ENCODE peak calls at places on chromosomes 11 and 22, in seven cellular contexts. B, M, P, Q, A, N and C are unnamed samples.

GRCh38 chr11:27158763-27159679 is 118.4 kb downstream of the BBOX1 start:
- DNase-seq in P (no peak), A (peak), M (peak), Q (peak), B (no peak), N (peak), C (peak)

GRCh38 chr11:73995731-73996130 is 13.1 kb upstream of the UCP2 start:
- DNase-seq in P (no peak), M (no peak), Q (no peak), B (peak), N (no peak), A (no peak), C (peak)

GRCh38 chr22:28885939-28886338 is 2.6 kb downstream of the ZNRF3 start:
- DNase-seq in N (no peak), Q (no peak), P (no peak), A (no peak), B (no peak), M (no peak), C (no peak)

GRCh38 chr11:96155627-96156378 is 187.2 kb downstream of the MAML2 start:
- DNase-seq in Q (peak), A (peak), P (peak), B (no peak), N (peak), M (peak), C (no peak)

GRCh38 chr11:45471002-45471665 is 185.0 kb upstream of the SYT13 start:
- DNase-seq in Q (no peak), A (no peak), M (no peak), B (no peak), P (no peak), N (no peak), C (no peak)

GRCh38 chr11:69674267-69674885 is 777 bp downstream of the LTO1 start:
- DNase-seq in M (no peak), P (no peak), N (no peak), A (peak), B (no peak), Q (peak), C (no peak)

GRCh38 chr11:2086239-2087040 is 52.7 kb downstream of the IGF2 start:
- DNase-seq in Q (no peak), B (no peak), A (peak), M (peak), P (no peak), N (peak), C (no peak)

GRCh38 chr11:126332221-126332711 is 23.2 kb upstream of the ST3GAL4 start:
- DNase-seq in M (peak), A (peak), Q (peak), B (no peak), P (peak), N (no peak), C (no peak)

GRCh38 chr11:120185678-120186407 is 25.0 kb upstream of the OAF start:
- DNase-seq in A (no peak), M (peak), B (no peak), N (peak), Q (no peak), P (peak), C (no peak)

GRCh38 chr11:45737056-45737455 is 67.9 kb upstream of the SLC35C1 start:
- DNase-seq in N (no peak), M (no peak), B (no peak), Q (peak), P (no peak), A (no peak), C (no peak)

GRCh38 chr11:72584293-72584921 is 89.8 kb downstream of the PDE2A start:
- DNase-seq in P (peak), N (no peak), A (peak), Q (peak), B (peak), M (peak), C (no peak)

GRCh38 chr11:7548659-7549283 is 35.0 kb downstream of the PPFIBP2 start:
- DNase-seq in P (no peak), A (no peak), Q (no peak), M (no peak), B (peak), N (no peak), C (peak)

GRCh38 chr11:4495487-4495886 is 13.0 kb downstream of the OR52K1 start:
- DNase-seq in M (no peak), A (no peak), P (no peak), N (no peak), B (no peak), Q (no peak), C (no peak)

GRCh38 chr11:16356057-16356750 is at the start of gene SOX6:
- DNase-seq in Q (peak), P (no peak), A (no peak), B (no peak), M (no peak), N (no peak), C (no peak)

GRCh38 chr11:104968365-104968855 is at the start of gene CASP4:
- DNase-seq in B (peak), N (peak), A (no peak), Q (peak), M (no peak), P (no peak), C (no peak)

GRCh38 chr11:119356349-119357031 is 10.0 kb upstream of the MFRP start:
- DNase-seq in B (peak), M (peak), N (peak), Q (peak), A (peak), P (peak), C (peak)

GRCh38 chr11:115617767-115618166 is 113.6 kb upstream of the CADM1 start:
- DNase-seq in A (no peak), B (no peak), Q (no peak), N (no peak), P (no peak), M (no peak), C (no peak)

GRCh38 chr11:88410636-88411035 is 73.1 kb upstream of the CTSC start:
- DNase-seq in M (no peak), B (no peak), P (no peak), N (no peak), A (no peak), Q (no peak), C (no peak)

GRCh38 chr22:49230194-49230577 is 597.5 kb downstream of the BRD1 start:
- DNase-seq in B (no peak), Q (no peak), P (no peak), N (no peak), M (no peak), A (no peak), C (no peak)

GRCh38 chr11:134362192-134362901 is 30.6 kb downstream of the GLB1L2 start:
- DNase-seq in Q (no peak), B (no peak), M (peak), N (no peak), A (no peak), P (no peak), C (no peak)

GRCh38 chr11:9003573-9004309 is at the start of gene NRIP3:
- DNase-seq in Q (peak), P (peak), M (peak), N (peak), A (peak), B (peak), C (peak)

GRCh38 chr11:15291885-15292284 is 177.2 kb downstream of the INSC start:
- DNase-seq in A (no peak), P (peak), N (peak), M (peak), B (no peak), Q (no peak), C (no peak)

GRCh38 chr11:31582697-31583096 is 73.1 kb downstream of the ELP4 start:
- DNase-seq in M (no peak), A (no peak), P (no peak), N (no peak), B (no peak), Q (no peak), C (no peak)

GRCh38 chr11:132301465-132301864 is 931.0 kb downstream of the NTM start:
- DNase-seq in M (no peak), B (no peak), N (no peak), P (no peak), A (no peak), Q (no peak), C (no peak)

GRCh38 chr11:126163074-126163700 is 48.3 kb downstream of the RPUSD4 start:
- DNase-seq in B (no peak), N (no peak), P (no peak), Q (peak), M (no peak), A (peak), C (no peak)

GRCh38 chr11:11578542-11578941 is 43.3 kb downstream of the GALNT18 start:
- DNase-seq in Q (no peak), N (no peak), A (no peak), M (no peak), B (no peak), P (no peak), C (no peak)

GRCh38 chr11:47234669-47235075 is 13.9 kb downstream of the ACP2 start:
- DNase-seq in Q (no peak), M (peak), N (peak), A (no peak), B (peak), P (no peak), C (peak)

GRCh38 chr11:7072401-7073028 is 16.3 kb upstream of the RBMXL2 start:
- DNase-seq in N (no peak), Q (no peak), B (no peak), M (no peak), A (no peak), P (no peak), C (no peak)

GRCh38 chr22:35458547-35459422 is 58.8 kb downstream of the MCM5 start:
- DNase-seq in A (no peak), B (no peak), P (no peak), M (no peak), N (no peak), Q (no peak), C (no peak)
- H3K4me3 ChIP-seq in A (no peak), B (no peak), P (no peak), M (no peak), N (no peak), Q (no peak), C (no peak)

DNA sequence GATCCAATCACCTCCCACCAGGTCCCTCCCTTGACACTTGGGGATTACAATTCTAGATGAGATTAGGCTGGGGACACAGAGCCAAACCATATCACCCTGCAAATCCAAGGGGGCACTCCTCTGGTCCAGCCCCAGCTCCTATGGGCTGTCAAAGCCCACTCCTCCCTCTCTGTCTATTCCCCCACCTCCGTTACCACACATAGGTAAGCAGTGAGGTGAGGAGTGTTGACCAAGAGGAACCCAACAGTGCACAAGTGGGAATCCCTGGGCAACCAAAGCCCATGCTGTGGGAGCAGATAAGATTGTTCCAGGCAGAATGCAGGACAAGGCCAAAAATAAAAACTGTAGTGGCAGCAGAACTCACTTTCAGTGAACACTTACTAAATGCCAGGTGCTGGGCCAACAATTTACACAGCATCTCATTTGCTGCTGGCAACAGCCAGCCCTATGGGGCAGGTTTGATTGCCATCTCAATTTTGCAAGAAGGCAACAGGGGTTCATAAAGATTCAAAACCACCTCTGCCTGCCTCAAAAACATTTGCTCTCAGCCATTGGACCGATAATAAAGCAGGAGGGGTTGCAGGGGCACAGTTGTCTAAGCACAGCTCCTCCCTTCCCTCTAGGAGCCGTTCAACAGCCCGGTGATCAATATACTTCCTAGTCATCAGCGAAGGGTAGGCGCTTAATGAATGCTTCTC is 8.9 kb downstream of the SDF2L1 start:
- DNase-seq in A (no peak), Q (no peak), B (no peak), N (no peak), M (no peak), P (no peak), C (no peak)
- H3K4me3 ChIP-seq in A (peak), Q (peak), B (peak), N (no peak), M (peak), P (peak), C (peak)

DNA sequence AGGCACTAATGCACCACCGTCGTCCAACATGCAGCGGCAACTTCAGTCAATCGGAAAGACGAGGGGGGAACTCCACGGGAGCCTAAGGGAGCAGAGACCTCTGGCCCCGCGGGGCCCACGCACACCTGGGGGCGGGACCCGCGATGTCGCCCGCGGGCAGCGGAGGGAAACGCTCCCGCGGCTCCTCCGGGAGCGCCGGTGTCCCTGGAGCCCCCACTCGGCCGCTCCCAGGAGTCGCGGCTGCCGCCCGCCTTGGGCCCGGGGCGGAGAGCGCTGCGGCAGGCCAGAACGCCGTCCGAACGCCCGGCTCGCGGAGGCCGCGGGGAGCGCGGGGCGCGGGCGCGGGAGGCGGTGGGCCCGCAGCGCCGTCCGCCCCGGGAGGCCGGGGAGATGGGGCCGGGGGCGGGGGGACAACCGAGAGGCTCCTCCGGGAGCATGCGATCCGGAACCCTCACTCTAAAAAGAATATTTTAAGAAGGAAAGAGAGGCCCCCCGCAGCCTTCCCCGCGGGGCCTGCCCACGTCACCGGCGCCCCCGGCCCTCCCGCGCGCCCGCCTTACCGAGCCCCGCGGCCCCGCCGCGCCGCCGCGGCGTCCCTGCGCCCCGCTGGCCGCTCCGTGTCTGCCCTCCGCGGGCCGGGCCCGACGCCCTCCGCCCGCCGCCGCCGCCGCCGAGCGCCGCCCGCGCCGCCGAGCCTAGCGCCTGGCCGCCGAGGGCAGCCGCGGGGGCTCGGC is 86.6 kb upstream of the ARHGAP32 start:
- DNase-seq in N (peak), Q (no peak), B (peak), M (no peak), A (peak), P (no peak), C (no peak)
- H3K4me3 ChIP-seq in N (peak), Q (peak), B (no peak), M (peak), A (peak), P (peak), C (peak)

GRCh38 chr11:91243630-91244029 is 981.0 kb upstream of the FAT3 start:
- DNase-seq in A (no peak), Q (no peak), N (no peak), P (no peak), B (no peak), M (no peak), C (no peak)

GRCh38 chr11:91243065-91243464 is 981.6 kb upstream of the FAT3 start:
- DNase-seq in B (no peak), Q (no peak), A (no peak), M (no peak), N (no peak), P (no peak), C (no peak)

GRCh38 chr11:91244921-91245320 is 979.7 kb upstream of the FAT3 start:
- DNase-seq in B (no peak), A (no peak), P (no peak), N (no peak), M (no peak), Q (no peak), C (no peak)

DNA sequence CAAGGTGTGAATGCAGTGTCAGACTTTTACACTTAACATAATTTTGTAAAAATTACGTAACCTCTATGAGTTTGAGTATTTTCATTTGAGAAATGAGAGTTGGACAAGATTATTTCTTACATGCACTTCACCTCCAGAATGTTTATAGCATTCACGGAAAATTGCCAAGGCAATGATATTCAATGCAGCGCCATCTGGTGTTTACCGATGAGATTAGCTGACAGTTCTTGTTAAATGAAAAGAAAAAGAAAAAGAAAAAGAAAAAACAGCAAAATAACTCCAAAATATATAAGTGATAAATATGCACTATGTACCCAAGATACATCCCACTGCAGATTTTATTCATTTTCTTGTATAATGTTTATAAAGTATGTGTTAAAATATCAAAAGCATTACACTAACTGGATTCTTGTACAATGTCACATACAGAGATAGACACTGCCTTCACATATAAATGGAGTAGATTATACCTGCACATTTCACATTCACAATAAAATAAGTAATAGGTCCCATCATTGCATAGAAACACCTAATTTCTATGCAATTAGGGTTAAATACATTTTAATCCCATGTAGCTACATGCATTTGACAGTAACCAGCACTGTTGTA is 976.3 kb upstream of the FAT3 start:
- DNase-seq in M (peak), Q (no peak), N (peak), B (no peak), P (no peak), A (no peak), C (peak)
- H3K4me3 ChIP-seq in M (no peak), Q (no peak), N (no peak), B (no peak), P (no peak), A (no peak), C (no peak)